ENCODE peak calls at places on chromosome 22, in six cellular contexts. I, Y, Z, C, B and P are unnamed samples.

GRCh38 chr22:23138584-23139469 is 3.0 kb downstream of the RSPH14 start:
- DNase-seq in I (peak; percentile 64), Y (no peak), Z (no peak), C (no peak), B (no peak), P (no peak)

GRCh38 chr22:30318773-30319419 is 7.8 kb downstream of the TBC1D10A start:
- DNase-seq in I (no peak), Y (no peak), Z (no peak), C (no peak), B (no peak), P (no peak)

GRCh38 chr22:23361676-23362075 is 181.4 kb downstream of the BCR start:
- DNase-seq in I (no peak), Y (no peak), Z (no peak), C (no peak), B (no peak), P (no peak)

GRCh38 chr22:22558071-22558971 is 744 bp downstream of the PRAME start:
- DNase-seq in I (no peak), Y (no peak), Z (no peak), C (no peak), B (no peak), P (no peak)

GRCh38 chr22:17982572-17983141 is 41.7 kb downstream of the MICAL3 start:
- DNase-seq in I (no peak), Y (no peak), Z (no peak), C (no peak), B (no peak), P (no peak)

GRCh38 chr22:32574957-32575893 is 100.6 kb downstream of the FBXO7 start:
- DNase-seq in I (no peak), Y (no peak), Z (no peak), C (no peak), B (no peak), P (no peak)

GRCh38 chr22:25690798-25691197 is 51.2 kb upstream of the MYO18B start:
- DNase-seq in I (no peak), Y (no peak), Z (no peak), C (no peak), B (no peak), P (no peak)

GRCh38 chr22:30048711-30049110 is 31.6 kb upstream of the HORMAD2 start:
- DNase-seq in I (no peak), Y (no peak), Z (no peak), C (no peak), B (no peak), P (no peak)

GRCh38 chr22:38572065-38572464 is 2.1 kb upstream of the DMC1 start:
- DNase-seq in I (no peak), Y (peak; percentile 74), Z (no peak), C (peak; percentile 71), B (no peak), P (no peak)

GRCh38 chr22:38569972-38570840 is at the start of gene DMC1:
- DNase-seq in I (peak; percentile 33), Y (peak; percentile 82), Z (peak; percentile 96), C (peak; percentile 96), B (peak; percentile 96), P (peak; percentile 49)

GRCh38 chr22:38569181-38569971 is 607 bp downstream of the DMC1 start:
- DNase-seq in I (no peak), Y (no peak), Z (peak; percentile 22), C (no peak), B (peak; percentile 67), P (no peak)

GRCh38 chr22:38567531-38568245 is 2.3 kb downstream of the DMC1 start:
- DNase-seq in I (peak; percentile 35), Y (no peak), Z (no peak), C (no peak), B (no peak), P (no peak)

DNA sequence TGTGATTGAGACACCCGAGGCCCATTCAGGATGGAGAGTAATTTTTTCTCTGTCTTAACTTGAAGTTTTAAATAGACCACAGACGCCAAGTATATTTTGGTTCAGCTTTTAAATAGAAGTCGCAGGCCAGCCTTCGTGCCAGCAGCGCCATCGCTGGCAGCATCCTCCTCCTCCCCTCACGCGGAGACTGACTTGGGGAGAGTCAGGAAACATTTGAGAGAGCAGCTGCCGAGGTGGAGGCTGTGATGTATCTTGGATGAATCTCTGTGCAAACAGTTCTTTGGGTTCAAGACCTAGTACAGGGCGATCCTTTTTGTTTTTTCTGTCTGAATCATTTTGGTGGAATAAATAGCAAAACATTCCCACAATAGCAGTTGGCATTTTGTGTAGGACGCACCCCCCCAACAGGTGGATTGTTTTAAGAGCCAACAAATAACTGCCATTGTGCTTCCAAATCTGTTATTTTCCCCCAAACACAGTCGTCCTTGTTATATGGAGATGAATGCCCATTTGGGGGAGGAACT is 920 bp upstream of the DMC1 start:
- DNase-seq in I (peak; percentile 23), Y (peak; percentile 31), Z (peak; percentile 60), C (peak; percentile 67), B (peak; percentile 86), P (no peak)
- TF ChIP-seq CTCF in I (peak; percentile 32), Y (peak; percentile 9), Z (peak; percentile 2), C (peak; percentile 22), B (no peak), P (no peak)

DNA sequence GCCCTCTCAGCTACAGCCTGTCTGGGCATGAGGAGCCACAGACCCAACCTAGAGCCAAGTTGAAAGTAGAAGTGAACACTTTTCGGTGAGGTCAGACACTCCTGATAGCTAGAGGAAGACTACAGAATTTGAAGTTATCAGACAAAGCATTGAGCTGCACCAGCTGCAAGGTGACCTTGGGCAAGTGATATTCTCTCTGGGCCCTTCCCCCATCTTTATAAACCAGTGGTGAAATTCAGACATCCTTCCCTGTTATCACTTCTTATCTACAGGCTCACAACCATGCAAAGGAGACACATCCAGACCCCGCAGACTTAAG is 8.0 kb upstream of the PMM1 start:
- DNase-seq in I (peak; percentile 42), Y (no peak), Z (no peak), C (no peak), B (no peak), P (no peak)
- TF ChIP-seq CTCF in I (no peak), Y (no peak), Z (no peak), C (no peak), B (no peak), P (peak; percentile 41)

GRCh38 chr22:38958359-38958943 is 1.0 kb downstream of the APOBEC3A start:
- DNase-seq in I (no peak), Y (no peak), Z (no peak), C (no peak), B (no peak), P (no peak)
- TF ChIP-seq CTCF in I (no peak), Y (no peak), Z (no peak), C (no peak), B (no peak), P (peak; percentile 13)

GRCh38 chr22:19430890-19431541 is 517 bp downstream of the HIRA start:
- DNase-seq in I (no peak), Y (peak; percentile 30), Z (peak; percentile 41), C (peak; percentile 47), B (no peak), P (no peak)
- TF ChIP-seq CTCF in I (peak; percentile 19), Y (peak; percentile 19), Z (peak; percentile 11), C (peak; percentile 24), B (no peak), P (no peak)

GRCh38 chr22:44437493-44438015 is 60.5 kb downstream of the RTL6 start:
- DNase-seq in I (no peak), Y (no peak), Z (no peak), C (no peak), B (peak; percentile 39), P (no peak)

GRCh38 chr22:44439356-44440223 is 58.4 kb downstream of the RTL6 start:
- DNase-seq in I (no peak), Y (no peak), Z (peak; percentile 11), C (no peak), B (peak; percentile 46), P (no peak)

GRCh38 chr22:44438481-44439131 is 59.4 kb downstream of the RTL6 start:
- DNase-seq in I (no peak), Y (no peak), Z (peak; percentile 13), C (no peak), B (peak; percentile 64), P (no peak)

GRCh38 chr22:44436656-44437492 is 61.2 kb downstream of the RTL6 start:
- DNase-seq in I (no peak), Y (no peak), Z (peak; percentile 14), C (no peak), B (peak; percentile 48), P (no peak)

GRCh38 chr22:44438056-44438455 is 60.0 kb downstream of the RTL6 start:
- DNase-seq in I (no peak), Y (no peak), Z (peak; percentile 15), C (no peak), B (peak; percentile 48), P (no peak)
- TF ChIP-seq CTCF in I (no peak), Y (no peak), Z (no peak), C (no peak), B (no peak), P (no peak)

GRCh38 chr22:38056969-38057841 is at the start of gene PICK1:
- DNase-seq in I (peak; percentile 84), Y (peak; percentile 92), Z (peak; percentile 89), C (peak; percentile 85), B (peak; percentile 97), P (peak; percentile 72)
- TF ChIP-seq CTCF in I (peak; percentile 11), Y (no peak), Z (peak; percentile 23), C (no peak), B (no peak), P (no peak)

DNA sequence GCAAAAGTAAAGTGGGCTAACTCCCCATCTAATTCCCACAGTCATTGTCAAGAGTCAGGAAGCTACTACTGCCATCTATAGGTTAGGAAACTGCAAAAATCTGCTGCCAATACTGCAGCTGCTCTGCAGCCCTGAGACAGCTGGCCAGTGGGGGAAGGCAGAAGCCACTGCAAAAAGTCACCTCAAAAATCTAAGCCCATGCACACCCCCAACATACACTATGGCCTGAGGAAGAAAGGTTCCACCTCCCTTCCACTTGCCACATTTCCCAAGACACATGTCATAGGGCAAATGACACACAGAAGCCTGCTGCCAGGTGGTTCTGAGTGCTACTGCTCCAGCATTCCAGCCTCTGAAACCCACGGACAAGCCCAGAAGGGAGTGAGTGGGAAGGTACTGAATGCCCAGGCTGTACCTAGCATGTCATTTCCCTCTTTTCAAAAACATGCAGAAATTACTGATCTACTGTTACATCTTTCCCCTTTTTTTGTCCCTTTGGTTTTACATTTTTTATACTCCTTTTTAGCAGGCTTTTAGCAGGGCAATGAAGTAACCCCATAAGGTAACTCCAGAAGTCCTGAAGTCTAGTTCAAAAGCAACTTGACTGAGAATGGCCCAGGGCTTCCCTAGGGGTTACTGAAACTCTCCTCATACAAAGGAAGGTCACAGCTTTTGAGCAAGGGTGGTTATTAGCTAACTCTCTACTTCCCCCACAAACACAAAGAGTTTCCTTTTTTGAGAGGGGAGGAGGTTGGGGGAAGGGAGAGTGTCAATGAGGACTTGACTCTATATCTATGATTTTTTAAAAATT is 36.8 kb downstream of the DGCR2 start:
- DNase-seq in I (no peak), Y (peak; percentile 48), Z (no peak), C (peak; percentile 28), B (peak; percentile 21), P (no peak)
- TF ChIP-seq CTCF in I (peak; percentile 63), Y (peak; percentile 60), Z (peak; percentile 31), C (peak; percentile 29), B (no peak), P (peak; percentile 28)

DNA sequence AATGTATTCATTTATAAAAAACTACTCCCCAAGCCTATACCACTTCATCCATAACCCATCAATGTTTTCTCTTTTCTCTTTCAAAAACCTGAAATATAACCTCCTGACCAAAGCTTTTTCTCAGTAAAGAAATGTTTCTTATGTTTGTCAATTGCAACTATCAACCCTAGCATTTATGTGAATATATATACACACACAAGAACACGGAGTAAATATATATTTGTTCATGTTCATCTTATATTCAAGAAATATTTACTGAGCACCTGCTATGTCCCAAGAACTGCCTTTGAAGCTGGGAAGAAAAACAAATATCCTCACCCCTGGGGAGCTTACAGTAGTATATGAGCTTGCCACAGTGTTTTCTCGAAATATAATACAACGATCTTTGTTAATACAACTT is 3.5 kb downstream of the MRTFA start:
- DNase-seq in I (no peak), Y (no peak), Z (no peak), C (no peak), B (no peak), P (no peak)
- TF ChIP-seq CTCF in I (no peak), Y (no peak), Z (no peak), C (no peak), B (no peak), P (no peak)